ENCODE peak calls at places on chromosomes 16 and 17, in six cellular contexts. R, N, L, I, Z and F are unnamed samples.

GRCh38 chr17:51668963-51669246 is 408.6 kb downstream of the UTP18 start:
- DNase-seq in R (no peak), N (no peak), L (no peak), I (no peak), Z (no peak), F (no peak)

GRCh38 chr17:80671039-80671822 is 126.6 kb downstream of the RPTOR start:
- DNase-seq in R (peak), N (no peak), L (no peak), I (no peak), Z (no peak), F (no peak)

GRCh38 chr16:53031323-53031942 is 21.3 kb downstream of the CHD9NB start:
- DNase-seq in R (no peak), N (no peak), L (no peak), I (peak), Z (no peak), F (peak)

GRCh38 chr16:87818533-87819161 is 50.7 kb downstream of the SLC7A5 start:
- DNase-seq in R (no peak), N (no peak), L (no peak), I (no peak), Z (no peak), F (no peak)

GRCh38 chr16:154223-155030 is 2.0 kb downstream of the HBZ start:
- DNase-seq in R (peak), N (no peak), L (no peak), I (peak), Z (no peak), F (peak)

GRCh38 chr16:88907768-88908167 is 41.3 kb upstream of the PABPN1L start:
- DNase-seq in R (no peak), N (no peak), L (peak), I (peak), Z (no peak), F (peak)

GRCh38 chr17:65727243-65727642 is 165.8 kb upstream of the AXIN2 start:
- DNase-seq in R (no peak), N (no peak), L (no peak), I (no peak), Z (no peak), F (no peak)

GRCh38 chr17:49959183-49959935 is 9.6 kb upstream of the DLX4 start:
- DNase-seq in R (no peak), N (peak), L (peak), I (peak), Z (no peak), F (peak)

GRCh38 chr16:81444448-81445121 is at the start of gene CMIP:
- DNase-seq in R (peak), N (peak), L (peak), I (peak), Z (peak), F (peak)

GRCh38 chr17:15351487-15351840 is 10.1 kb upstream of the TEKT3 start:
- DNase-seq in R (no peak), N (no peak), L (no peak), I (no peak), Z (no peak), F (no peak)

GRCh38 chr17:76191891-76192290 is 48.4 kb downstream of the RNF157 start:
- DNase-seq in R (no peak), N (no peak), L (no peak), I (no peak), Z (peak), F (no peak)

DNA sequence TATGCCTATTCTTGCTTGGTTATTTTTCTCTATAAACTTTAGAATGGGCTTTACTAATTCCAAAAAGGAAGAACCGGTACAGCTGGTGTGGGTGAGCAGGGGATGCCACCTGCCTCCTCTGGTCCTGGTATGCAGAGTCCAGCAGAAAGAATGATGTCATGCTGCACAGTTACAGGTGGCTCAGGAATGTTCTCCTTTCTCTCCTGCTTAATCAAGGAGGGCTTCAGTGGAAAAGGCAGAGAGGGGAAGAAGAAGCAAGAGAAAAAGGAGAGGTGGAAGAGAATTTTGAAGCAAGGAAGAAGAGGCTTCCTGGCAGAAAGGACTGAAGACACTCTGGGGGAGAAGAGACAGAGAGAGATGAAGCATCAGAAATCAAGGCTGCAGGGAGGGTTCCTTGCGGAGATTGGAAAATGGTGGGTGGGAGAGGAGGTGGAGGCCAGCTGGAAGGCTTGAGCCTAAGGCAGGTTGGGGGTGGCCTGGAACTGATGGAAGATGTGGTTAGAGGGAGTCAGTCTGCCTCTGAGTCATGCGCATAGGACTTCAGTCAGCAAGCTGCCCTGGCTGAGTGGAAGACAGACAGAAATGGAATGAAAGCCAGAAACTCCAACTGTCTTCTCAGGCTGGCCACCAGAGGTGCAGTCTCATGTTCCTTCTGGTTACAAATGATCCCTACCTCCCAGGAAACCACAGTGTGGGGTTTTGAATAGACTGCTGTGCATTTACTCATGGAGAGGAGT is 64.6 kb upstream of the CRHR1 start:
- DNase-seq in R (no peak), N (peak), L (peak), I (peak), Z (no peak), F (peak)
- TF ChIP-seq CTCF in R (peak), N (no peak), L (peak), I (peak), Z (no peak), F (peak)

GRCh38 chr16:47459603-47460002 is 1.3 kb downstream of the ITFG1 start:
- DNase-seq in R (no peak), N (no peak), L (no peak), I (no peak), Z (no peak), F (no peak)

GRCh38 chr16:47461598-47462266 is 601 bp downstream of the PHKB start:
- DNase-seq in R (peak), N (no peak), L (peak), I (peak), Z (no peak), F (peak)

GRCh38 chr16:47460301-47460754 is 535 bp downstream of the ITFG1 start:
- DNase-seq in R (no peak), N (no peak), L (peak), I (peak), Z (no peak), F (peak)

GRCh38 chr16:47458331-47458730 is 2.5 kb downstream of the ITFG1 start:
- DNase-seq in R (no peak), N (no peak), L (no peak), I (no peak), Z (no peak), F (no peak)

GRCh38 chr16:47460755-47461597 is at the start of the genes ITFG1 and PHKB:
- DNase-seq in R (peak), N (peak), L (peak), I (peak), Z (peak), F (peak)
- TF ChIP-seq CTCF in R (no peak), N (no peak), L (no peak), I (no peak), Z (no peak), F (peak)

DNA sequence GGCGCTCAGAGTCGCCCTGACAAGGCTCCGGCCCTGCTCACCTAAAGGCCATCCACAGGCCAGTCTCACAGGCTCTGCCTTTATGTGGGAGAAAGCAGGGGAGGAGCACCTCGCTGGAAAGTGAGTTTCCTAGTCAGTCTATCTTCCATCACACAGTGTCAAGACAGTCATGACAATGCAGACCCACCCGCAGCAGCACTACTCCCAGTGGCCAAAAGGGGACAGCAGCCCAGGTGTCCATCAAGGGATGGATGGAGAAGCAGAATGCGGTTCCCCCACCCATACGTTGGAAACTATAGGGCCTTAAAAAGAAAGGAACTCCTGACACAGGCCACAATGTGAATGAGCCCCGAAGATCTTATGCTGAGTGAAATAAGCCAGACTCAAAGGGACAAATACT is 226.8 kb downstream of the ENGASE start:
- DNase-seq in R (no peak), N (peak), L (no peak), I (no peak), Z (no peak), F (no peak)
- TF ChIP-seq CTCF in R (no peak), N (no peak), L (peak), I (no peak), Z (no peak), F (no peak)

DNA sequence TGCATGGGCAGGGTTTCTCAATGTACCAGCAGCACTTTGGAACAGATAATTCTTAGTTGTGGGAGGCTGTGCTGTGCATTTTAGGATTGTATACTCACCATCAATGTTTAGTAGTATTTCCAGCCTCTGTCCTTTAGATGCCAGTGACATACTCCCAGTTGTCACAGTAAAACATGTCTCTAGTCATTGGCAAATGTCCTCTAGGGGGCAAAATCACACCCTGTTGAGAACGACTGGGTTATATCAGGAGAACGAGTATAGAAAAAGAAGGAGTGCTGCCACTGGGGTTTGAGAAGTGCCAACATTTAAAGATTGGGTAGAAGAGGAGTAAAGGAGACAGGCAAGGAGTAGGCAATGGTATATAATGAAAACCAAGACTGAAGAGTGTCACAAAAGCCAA is 37.9 kb upstream of the SMIM36 start:
- DNase-seq in R (no peak), N (no peak), L (peak), I (peak), Z (no peak), F (peak)
- TF ChIP-seq CTCF in R (no peak), N (no peak), L (no peak), I (no peak), Z (no peak), F (no peak)

DNA sequence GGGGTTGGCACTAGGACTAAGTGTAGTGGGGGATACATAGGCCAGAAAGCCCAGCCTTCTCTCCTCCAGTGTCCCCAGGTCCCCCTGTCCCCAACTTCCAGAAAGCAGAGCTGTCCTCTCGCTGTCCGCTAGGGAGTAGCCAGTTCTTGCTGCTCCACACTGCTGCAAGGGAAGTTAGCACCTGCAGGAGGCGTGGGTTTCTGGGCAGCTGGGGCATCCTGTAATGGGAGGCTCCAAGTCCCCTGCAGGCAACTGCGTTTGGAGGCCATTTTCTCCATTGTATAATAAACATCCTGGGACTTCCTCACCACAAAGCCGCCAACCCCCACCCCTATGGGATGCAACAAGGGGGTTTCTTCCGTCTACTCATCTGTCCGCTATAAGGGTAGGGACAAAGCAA is 1.7 kb downstream of the RPRML start:
- DNase-seq in R (no peak), N (peak), L (peak), I (peak), Z (no peak), F (peak)
- TF ChIP-seq CTCF in R (no peak), N (peak), L (no peak), I (peak), Z (no peak), F (peak)

GRCh38 chr16:74999208-74999682 is 421 bp downstream of the ZNRF1 start:
- DNase-seq in R (no peak), N (no peak), L (peak), I (peak), Z (peak), F (no peak)
- TF ChIP-seq CTCF in R (no peak), N (no peak), L (no peak), I (no peak), Z (no peak), F (no peak)

GRCh38 chr16:29818082-29818481 is 2.1 kb downstream of the PAGR1 start:
- DNase-seq in R (no peak), N (no peak), L (no peak), I (peak), Z (no peak), F (no peak)

GRCh38 chr16:29820730-29821662 is 734 bp downstream of the MVP start:
- DNase-seq in R (no peak), N (no peak), L (peak), I (peak), Z (peak), F (peak)

GRCh38 chr16:29821663-29822115 is 1.4 kb downstream of the MVP start:
- DNase-seq in R (peak), N (no peak), L (peak), I (peak), Z (no peak), F (peak)

GRCh38 chr16:29820271-29820701 is at the start of gene MVP:
- DNase-seq in R (peak), N (no peak), L (peak), I (peak), Z (peak), F (peak)

DNA sequence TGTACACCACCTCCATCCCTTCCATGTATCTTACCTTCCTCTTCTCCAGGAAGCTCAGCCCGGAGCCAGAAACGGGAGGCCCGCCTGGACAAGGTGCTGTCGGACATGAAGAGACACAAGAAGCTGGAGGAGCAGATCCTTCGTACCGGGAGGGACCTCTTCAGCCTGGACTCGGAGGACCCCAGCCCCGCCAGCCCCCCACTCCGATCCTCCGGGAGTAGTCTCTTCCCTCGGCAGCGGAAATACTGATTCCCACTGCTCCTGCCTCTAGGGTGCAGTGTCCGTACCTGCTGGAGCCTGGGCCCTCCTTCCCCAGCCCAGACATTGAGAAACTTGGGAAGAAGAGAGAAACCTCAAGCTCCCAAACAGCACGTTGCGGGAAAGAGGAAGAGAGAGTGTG is 756 bp upstream of the MVP start:
- DNase-seq in R (no peak), N (no peak), L (no peak), I (peak), Z (no peak), F (no peak)
- TF ChIP-seq CTCF in R (no peak), N (no peak), L (no peak), I (peak), Z (no peak), F (peak)

DNA sequence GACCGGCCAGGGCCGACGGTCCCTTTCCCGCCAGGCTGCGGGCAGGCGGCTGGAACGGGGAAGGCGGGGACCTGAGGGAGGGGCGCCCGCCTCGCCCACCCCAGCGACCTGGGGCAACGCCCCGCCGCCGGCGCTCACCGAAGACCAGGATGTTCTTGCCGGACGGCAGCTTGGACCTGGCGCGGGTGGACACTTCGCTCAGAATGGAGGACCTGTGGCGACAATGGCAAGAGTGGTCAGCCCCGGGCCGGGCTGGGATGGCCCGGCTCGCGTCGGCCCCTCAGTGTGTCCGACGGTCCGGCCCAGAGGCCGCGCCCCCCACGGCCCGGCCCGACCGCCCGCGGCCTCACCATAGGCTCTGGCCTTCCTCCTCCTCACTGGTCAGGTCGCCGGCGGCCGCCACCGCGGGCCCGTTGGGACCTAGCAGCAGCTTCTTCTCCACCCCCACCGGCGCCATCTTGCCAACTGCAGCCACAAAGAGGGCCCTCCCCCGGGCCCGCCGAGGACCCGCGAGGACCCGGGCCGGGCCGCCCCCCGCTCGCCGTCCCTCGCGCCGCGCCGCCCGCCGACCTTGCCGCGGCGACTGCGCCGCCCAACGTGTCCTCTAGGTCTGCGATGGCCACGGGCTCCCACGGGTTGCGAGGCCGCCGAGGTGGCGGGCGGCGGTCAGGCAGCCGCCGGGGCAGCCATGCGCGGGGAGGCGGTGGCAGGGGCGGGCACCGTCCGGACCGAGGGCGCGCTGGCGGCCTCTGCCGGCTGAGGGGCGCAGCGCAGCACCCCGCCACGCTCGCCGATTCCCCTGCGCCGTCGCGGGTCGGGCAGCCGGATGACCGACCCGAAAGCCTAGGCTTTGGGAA is at the start of gene DYNC1LI2:
- DNase-seq in R (peak), N (peak), L (peak), I (peak), Z (peak), F (peak)
- TF ChIP-seq CTCF in R (peak), N (peak), L (peak), I (peak), Z (peak), F (peak)

DNA sequence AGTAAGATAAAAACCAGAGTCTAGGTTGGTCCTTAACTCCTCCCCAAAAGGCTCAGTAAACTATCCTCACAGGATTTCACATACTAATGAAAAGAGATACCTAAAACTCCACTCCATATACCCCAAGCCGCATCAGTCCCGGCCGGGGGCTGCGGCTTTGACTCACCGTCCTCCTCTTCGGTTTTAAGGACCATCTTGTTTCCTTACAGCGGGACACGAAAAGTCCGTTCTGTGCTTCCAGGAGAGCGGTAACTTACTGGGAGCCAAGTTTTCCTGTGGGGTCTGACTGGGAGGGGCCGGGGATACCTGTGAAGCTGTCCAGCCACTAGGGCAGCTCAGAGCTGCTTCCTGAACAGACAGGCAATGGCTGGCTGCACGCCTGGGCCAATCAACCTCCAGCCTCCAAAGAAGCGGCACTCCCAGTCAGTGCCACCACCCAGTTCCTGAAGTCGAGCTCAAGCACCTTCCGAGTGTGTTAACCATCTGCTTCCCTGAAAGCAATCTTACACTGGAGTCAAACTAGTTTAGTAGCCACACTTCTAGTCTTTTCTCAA is 45.5 kb downstream of the CYTH1 start:
- DNase-seq in R (peak), N (peak), L (peak), I (peak), Z (peak), F (peak)
- TF ChIP-seq CTCF in R (no peak), N (no peak), L (peak), I (peak), Z (no peak), F (peak)